ENCODE peak calls at places on chromosomes 5 and 9, in four cellular contexts. One of them, this sample, is unnamed.

GRCh38 chr5:89303033-89303480 is 420.1 kb upstream of the MEF2C start:
- DNase-seq in HCT116: no peak
- DNase-seq in GM12878: peak; percentile 84
- DNase-seq in HepG2: no peak
- DNase-seq in this sample: no peak

GRCh38 chr5:122463221-122463620 is 151.2 kb downstream of the SNCAIP start:
- DNase-seq in HCT116: no peak
- DNase-seq in GM12878: no peak
- DNase-seq in HepG2: no peak
- DNase-seq in this sample: no peak

GRCh38 chr5:158658439-158659230 is 441.1 kb downstream of the EBF1 start:
- DNase-seq in HCT116: no peak
- DNase-seq in GM12878: no peak
- DNase-seq in HepG2: no peak
- DNase-seq in this sample: no peak

GRCh38 chr5:142097681-142098080 is 10.9 kb upstream of the NDFIP1 start:
- DNase-seq in HCT116: no peak
- DNase-seq in GM12878: no peak
- DNase-seq in HepG2: no peak
- DNase-seq in this sample: no peak

GRCh38 chr5:73975855-73976254 is 349.9 kb downstream of the ARHGEF28 start:
- DNase-seq in HCT116: no peak
- DNase-seq in GM12878: no peak
- DNase-seq in HepG2: no peak
- DNase-seq in this sample: no peak

GRCh38 chr5:131630963-131631350 is 4.1 kb downstream of the RAPGEF6 start:
- DNase-seq in HCT116: no peak
- DNase-seq in GM12878: no peak
- DNase-seq in HepG2: no peak
- DNase-seq in this sample: no peak

GRCh38 chr9:71036501-71036900 is 84.9 kb downstream of the TRPM3 start:
- DNase-seq in HCT116: no peak
- DNase-seq in GM12878: no peak
- DNase-seq in HepG2: peak; percentile 6
- DNase-seq in this sample: no peak

GRCh38 chr5:151742870-151743294 is 15.5 kb downstream of the ATOX1 start:
- DNase-seq in HCT116: peak; percentile 56
- DNase-seq in GM12878: no peak
- DNase-seq in HepG2: peak; percentile 41
- DNase-seq in this sample: peak; percentile 29

GRCh38 chr5:151675225-151675955 is 11.3 kb downstream of the SPARC start:
- DNase-seq in HCT116: no peak
- DNase-seq in GM12878: no peak
- DNase-seq in HepG2: no peak
- DNase-seq in this sample: no peak

GRCh38 chr9:133258061-133259015 is 16.7 kb downstream of the ABO start:
- DNase-seq in HCT116: no peak
- DNase-seq in GM12878: no peak
- DNase-seq in HepG2: peak; percentile 34
- DNase-seq in this sample: peak; percentile 50

GRCh38 chr9:136268318-136268717 is 22.7 kb upstream of the QSOX2 start:
- DNase-seq in HCT116: no peak
- DNase-seq in GM12878: no peak
- DNase-seq in HepG2: peak; percentile 23
- DNase-seq in this sample: peak; percentile 43

GRCh38 chr9:77759391-77759790 is 111.3 kb upstream of the GNA14 start:
- DNase-seq in HCT116: no peak
- DNase-seq in GM12878: no peak
- DNase-seq in HepG2: no peak
- DNase-seq in this sample: no peak

GRCh38 chr5:23448627-23449026 is 58.8 kb upstream of the PRDM9 start:
- DNase-seq in HCT116: no peak
- DNase-seq in GM12878: no peak
- DNase-seq in HepG2: no peak
- DNase-seq in this sample: no peak

GRCh38 chr5:14204785-14205321 is 61.7 kb downstream of the TRIO start:
- DNase-seq in HCT116: no peak
- DNase-seq in GM12878: no peak
- DNase-seq in HepG2: peak; percentile 64
- DNase-seq in this sample: no peak

GRCh38 chr9:85377751-85378289 is 363.9 kb downstream of the AGTPBP1 start:
- DNase-seq in HCT116: no peak
- DNase-seq in GM12878: no peak
- DNase-seq in HepG2: no peak
- DNase-seq in this sample: no peak

GRCh38 chr9:102497709-102498108 is 497.4 kb upstream of the CYLC2 start:
- DNase-seq in HCT116: no peak
- DNase-seq in GM12878: no peak
- DNase-seq in HepG2: no peak
- DNase-seq in this sample: no peak

GRCh38 chr5:176359658-176360057 is 1.9 kb downstream of the KIAA1191 start:
- DNase-seq in HCT116: no peak
- DNase-seq in GM12878: no peak
- DNase-seq in HepG2: no peak
- DNase-seq in this sample: no peak

GRCh38 chr9:87677776-87678587 is 47.9 kb upstream of the CTSL start:
- DNase-seq in HCT116: no peak
- DNase-seq in GM12878: no peak
- DNase-seq in HepG2: no peak
- DNase-seq in this sample: no peak

GRCh38 chr5:28734396-28734795 is 1696.0 kb upstream of the CDH9 start:
- DNase-seq in HCT116: no peak
- DNase-seq in GM12878: no peak
- DNase-seq in HepG2: no peak
- DNase-seq in this sample: no peak

GRCh38 chr9:108568093-108568492 is 287.7 kb downstream of the ACTL7B start:
- DNase-seq in HCT116: no peak
- DNase-seq in GM12878: no peak
- DNase-seq in HepG2: peak; percentile 61
- DNase-seq in this sample: no peak

GRCh38 chr5:175032741-175033151 is 308.4 kb downstream of the MSX2 start:
- DNase-seq in HCT116: no peak
- DNase-seq in GM12878: no peak
- DNase-seq in HepG2: no peak
- DNase-seq in this sample: no peak

GRCh38 chr9:131727795-131728545 is 11.9 kb downstream of the RAPGEF1 start:
- DNase-seq in HCT116: no peak
- DNase-seq in GM12878: peak; percentile 81
- DNase-seq in HepG2: no peak
- DNase-seq in this sample: no peak

GRCh38 chr5:52283221-52283620 is 504.5 kb upstream of the ITGA1 start:
- DNase-seq in HCT116: no peak
- DNase-seq in GM12878: no peak
- DNase-seq in HepG2: no peak
- DNase-seq in this sample: no peak

GRCh38 chr5:119220576-119221197 is 135.1 kb upstream of the TNFAIP8 start:
- DNase-seq in HCT116: no peak
- DNase-seq in GM12878: no peak
- DNase-seq in HepG2: no peak
- DNase-seq in this sample: no peak

GRCh38 chr9:14424983-14425382 is 111.0 kb upstream of the NFIB start:
- DNase-seq in HCT116: no peak
- DNase-seq in GM12878: no peak
- DNase-seq in HepG2: no peak
- DNase-seq in this sample: no peak
- H2AFZ ChIP-seq in HCT116: no peak overlapping the region
- H2AFZ ChIP-seq in GM12878: no peak overlapping the region
- H2AFZ ChIP-seq in HepG2: no peak overlapping the region
- H2AFZ ChIP-seq in this sample: no peak overlapping the region

DNA sequence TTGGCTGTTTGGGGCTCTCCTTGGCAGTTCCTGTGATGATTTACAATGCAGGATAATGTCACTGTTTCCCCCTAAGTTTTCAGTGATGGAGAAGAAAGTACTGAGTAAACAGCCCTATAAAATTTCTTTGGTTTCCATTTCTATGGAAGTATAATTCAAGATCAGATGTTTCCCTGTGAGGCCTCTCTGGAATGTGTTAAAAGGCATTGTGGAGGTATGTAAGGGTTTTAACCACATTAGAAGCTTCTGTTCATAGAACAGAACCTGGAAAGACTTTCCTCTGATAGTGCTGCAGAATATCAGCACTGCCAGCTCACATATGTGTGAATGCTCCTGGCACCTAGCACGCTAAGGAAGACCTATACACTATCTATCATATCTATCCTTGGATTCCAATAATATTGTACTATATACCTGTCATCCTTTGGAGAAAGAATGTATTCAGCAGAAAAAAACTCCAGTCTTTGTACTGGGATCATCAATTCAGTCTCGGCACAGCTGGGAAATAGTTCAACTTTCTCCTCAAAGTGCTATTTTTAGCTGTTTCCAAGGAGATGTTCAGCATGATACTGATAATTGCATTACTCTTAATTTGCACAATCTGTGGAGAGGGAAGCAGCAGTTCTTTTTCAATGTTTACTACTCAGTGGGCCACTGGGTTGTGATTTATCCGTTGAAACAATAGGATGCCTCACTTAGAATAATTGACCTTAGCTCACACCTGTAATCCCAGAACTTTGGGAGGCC is 21.9 kb downstream of the TTC1 start:
- DNase-seq in HCT116: no peak
- DNase-seq in GM12878: no peak
- DNase-seq in HepG2: no peak
- DNase-seq in this sample: no peak
- H3K27ac ChIP-seq in HCT116: no peak overlapping the region
- H3K27ac ChIP-seq in GM12878: no peak overlapping the region
- H3K27ac ChIP-seq in HepG2: no peak overlapping the region
- H3K27ac ChIP-seq in this sample: no peak overlapping the region

DNA sequence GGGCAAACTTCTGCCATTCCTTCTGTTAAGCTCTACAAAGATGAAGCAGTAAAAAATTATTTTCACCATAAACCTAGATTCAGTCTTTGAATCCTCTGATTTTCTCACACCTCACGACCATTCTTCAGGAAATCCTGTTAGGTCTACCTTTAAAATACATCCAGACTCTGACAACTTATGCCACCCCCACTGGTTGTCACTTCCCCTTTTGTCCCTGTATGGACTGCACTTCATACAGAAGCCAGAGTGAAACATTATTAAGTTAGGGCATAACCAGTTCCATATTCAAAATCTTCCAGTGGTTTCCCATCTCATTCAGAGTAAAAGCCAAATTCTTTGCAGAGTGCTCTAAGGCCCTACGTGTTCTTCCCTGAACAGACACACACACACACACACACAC is 499.8 kb downstream of the RASEF start:
- DNase-seq in HCT116: no peak
- DNase-seq in GM12878: no peak
- DNase-seq in HepG2: no peak
- DNase-seq in this sample: no peak
- TF ChIP-seq ATF3 in HCT116: no peak
- TF ChIP-seq ATF3 in GM12878: no peak
- TF ChIP-seq ATF3 in HepG2: no peak
- TF ChIP-seq ATF3 in this sample: no peak

DNA sequence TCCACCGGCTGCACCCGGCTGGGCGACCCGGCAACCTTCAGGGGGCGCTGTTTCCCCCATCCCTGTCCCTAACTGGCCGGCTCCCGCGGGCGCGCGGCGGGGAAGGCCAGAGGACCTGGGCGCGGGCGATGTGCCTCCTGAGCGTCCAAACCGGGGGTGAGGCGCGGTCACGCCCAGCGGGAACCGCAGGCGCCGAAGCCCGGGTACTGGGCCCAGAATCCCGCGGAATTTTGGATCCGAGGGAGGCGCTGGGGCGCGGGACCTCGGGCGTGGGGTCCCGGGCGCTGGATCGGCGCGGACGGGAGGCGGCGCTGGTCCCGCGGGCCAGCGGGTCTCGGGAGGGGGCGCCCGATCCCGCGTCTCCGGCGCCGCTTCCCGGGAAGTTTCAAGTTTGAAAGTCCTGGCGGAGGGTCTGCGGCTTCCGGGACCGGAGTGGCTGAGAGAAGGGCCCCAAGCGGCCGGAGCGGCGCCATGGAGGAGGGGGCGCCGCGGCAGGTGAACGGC is at the start of gene PKN3:
- DNase-seq in HCT116: peak; percentile 69
- DNase-seq in GM12878: no peak
- DNase-seq in HepG2: peak; percentile 74
- DNase-seq in this sample: peak; percentile 90
- H2AFZ ChIP-seq in HCT116: no peak within 1 kb of the TSS
- H2AFZ ChIP-seq in GM12878: peak within 1 kb of the TSS; percentile 87
- H2AFZ ChIP-seq in HepG2: no peak within 1 kb of the TSS
- H2AFZ ChIP-seq in this sample: peak within 1 kb of the TSS; percentile 93

This sample was measured in K562.